ENCODE peak calls at places on chromosomes 5 and 9, in ten cellular contexts. One of them, this sample, is unnamed. For H3K36me3, the result is how much of the 10 kb centered on the place peaks cover.

GRCh38 chr9:13274901-13275641 is 4.4 kb downstream of the MPDZ start:
- DNase-seq in CD4-positive, CD25-positive, alpha-beta regulatory T cell: no peak
- DNase-seq in GM23338: peak
- DNase-seq in naive thymus-derived CD4-positive, alpha-beta T cell: no peak
- DNase-seq in cardiac muscle cell: no peak
- DNase-seq in NT2/D1: no peak
- DNase-seq in left ventricle myocardium inferior: no peak
- DNase-seq in pancreas: no peak
- DNase-seq in Peyer's patch: no peak
- DNase-seq in osteoblast: peak
- DNase-seq in this sample: no peak

GRCh38 chr5:73188764-73189521 is 15.9 kb downstream of the TMEM174 start:
- DNase-seq in NT2/D1: no peak
- DNase-seq in naive thymus-derived CD4-positive, alpha-beta T cell: no peak
- DNase-seq in GM23338: peak
- DNase-seq in CD4-positive, CD25-positive, alpha-beta regulatory T cell: no peak
- DNase-seq in pancreas: no peak
- DNase-seq in cardiac muscle cell: no peak
- DNase-seq in osteoblast: peak
- DNase-seq in left ventricle myocardium inferior: no peak
- DNase-seq in Peyer's patch: no peak
- DNase-seq in this sample: no peak

GRCh38 chr9:74570879-74571512 is 73.9 kb downstream of the RORB start:
- DNase-seq in CD4-positive, CD25-positive, alpha-beta regulatory T cell: peak
- DNase-seq in pancreas: no peak
- DNase-seq in Peyer's patch: peak
- DNase-seq in cardiac muscle cell: peak
- DNase-seq in naive thymus-derived CD4-positive, alpha-beta T cell: no peak
- DNase-seq in GM23338: peak
- DNase-seq in left ventricle myocardium inferior: no peak
- DNase-seq in NT2/D1: no peak
- DNase-seq in osteoblast: peak
- DNase-seq in this sample: no peak

GRCh38 chr5:9865574-9865973 is 235.4 kb upstream of the TAS2R1 start:
- DNase-seq in cardiac muscle cell: no peak
- DNase-seq in CD4-positive, CD25-positive, alpha-beta regulatory T cell: no peak
- DNase-seq in NT2/D1: no peak
- DNase-seq in osteoblast: no peak
- DNase-seq in left ventricle myocardium inferior: no peak
- DNase-seq in naive thymus-derived CD4-positive, alpha-beta T cell: no peak
- DNase-seq in pancreas: no peak
- DNase-seq in Peyer's patch: no peak
- DNase-seq in GM23338: no peak
- DNase-seq in this sample: no peak

GRCh38 chr9:121816449-121816817 is 165.0 kb downstream of the DAB2IP start:
- DNase-seq in NT2/D1: no peak
- DNase-seq in CD4-positive, CD25-positive, alpha-beta regulatory T cell: no peak
- DNase-seq in Peyer's patch: no peak
- DNase-seq in osteoblast: no peak
- DNase-seq in cardiac muscle cell: no peak
- DNase-seq in naive thymus-derived CD4-positive, alpha-beta T cell: no peak
- DNase-seq in pancreas: no peak
- DNase-seq in left ventricle myocardium inferior: no peak
- DNase-seq in GM23338: no peak
- DNase-seq in this sample: no peak

GRCh38 chr5:113140837-113141661 is 164.5 kb downstream of the DCP2 start:
- DNase-seq in GM23338: no peak
- DNase-seq in pancreas: no peak
- DNase-seq in CD4-positive, CD25-positive, alpha-beta regulatory T cell: no peak
- DNase-seq in cardiac muscle cell: no peak
- DNase-seq in left ventricle myocardium inferior: no peak
- DNase-seq in Peyer's patch: peak
- DNase-seq in osteoblast: peak
- DNase-seq in naive thymus-derived CD4-positive, alpha-beta T cell: no peak
- DNase-seq in NT2/D1: no peak
- DNase-seq in this sample: no peak

GRCh38 chr9:91839926-91840464 is 110.0 kb downstream of the ROR2 start:
- DNase-seq in left ventricle myocardium inferior: no peak
- DNase-seq in Peyer's patch: no peak
- DNase-seq in GM23338: no peak
- DNase-seq in osteoblast: no peak
- DNase-seq in CD4-positive, CD25-positive, alpha-beta regulatory T cell: no peak
- DNase-seq in cardiac muscle cell: no peak
- DNase-seq in naive thymus-derived CD4-positive, alpha-beta T cell: no peak
- DNase-seq in pancreas: no peak
- DNase-seq in NT2/D1: no peak
- DNase-seq in this sample: no peak

GRCh38 chr9:5767968-5768932 is 64.7 kb downstream of the ERMP1 start:
- DNase-seq in cardiac muscle cell: no peak
- DNase-seq in Peyer's patch: no peak
- DNase-seq in osteoblast: no peak
- DNase-seq in pancreas: no peak
- DNase-seq in left ventricle myocardium inferior: no peak
- DNase-seq in naive thymus-derived CD4-positive, alpha-beta T cell: no peak
- DNase-seq in CD4-positive, CD25-positive, alpha-beta regulatory T cell: peak
- DNase-seq in GM23338: no peak
- DNase-seq in NT2/D1: no peak
- DNase-seq in this sample: peak

GRCh38 chr9:16138961-16139441 is 586.2 kb downstream of the CCDC171 start:
- DNase-seq in cardiac muscle cell: no peak
- DNase-seq in GM23338: no peak
- DNase-seq in NT2/D1: no peak
- DNase-seq in naive thymus-derived CD4-positive, alpha-beta T cell: no peak
- DNase-seq in pancreas: no peak
- DNase-seq in CD4-positive, CD25-positive, alpha-beta regulatory T cell: no peak
- DNase-seq in left ventricle myocardium inferior: peak
- DNase-seq in osteoblast: peak
- DNase-seq in Peyer's patch: no peak
- DNase-seq in this sample: no peak

GRCh38 chr5:83036991-83037390 is 40.2 kb downstream of the TMEM167A start:
- DNase-seq in NT2/D1: no peak
- DNase-seq in Peyer's patch: no peak
- DNase-seq in osteoblast: no peak
- DNase-seq in GM23338: no peak
- DNase-seq in CD4-positive, CD25-positive, alpha-beta regulatory T cell: no peak
- DNase-seq in left ventricle myocardium inferior: no peak
- DNase-seq in pancreas: no peak
- DNase-seq in naive thymus-derived CD4-positive, alpha-beta T cell: no peak
- DNase-seq in cardiac muscle cell: no peak
- DNase-seq in this sample: no peak

GRCh38 chr5:42990892-42991291 is 49.2 kb downstream of the ANXA2R start:
- DNase-seq in CD4-positive, CD25-positive, alpha-beta regulatory T cell: peak
- DNase-seq in Peyer's patch: no peak
- DNase-seq in GM23338: no peak
- DNase-seq in naive thymus-derived CD4-positive, alpha-beta T cell: peak
- DNase-seq in left ventricle myocardium inferior: no peak
- DNase-seq in cardiac muscle cell: no peak
- DNase-seq in pancreas: no peak
- DNase-seq in osteoblast: no peak
- DNase-seq in NT2/D1: no peak
- DNase-seq in this sample: no peak
- H3K4me3 ChIP-seq in CD4-positive, CD25-positive, alpha-beta regulatory T cell: peak
- H3K4me3 ChIP-seq in Peyer's patch: peak
- H3K4me3 ChIP-seq in GM23338: peak
- H3K4me3 ChIP-seq in naive thymus-derived CD4-positive, alpha-beta T cell: peak
- H3K4me3 ChIP-seq in left ventricle myocardium inferior: peak
- H3K4me3 ChIP-seq in cardiac muscle cell: no peak
- H3K4me3 ChIP-seq in pancreas: no peak
- H3K4me3 ChIP-seq in osteoblast: peak
- H3K4me3 ChIP-seq in NT2/D1: no peak
- H3K4me3 ChIP-seq in this sample: peak

DNA sequence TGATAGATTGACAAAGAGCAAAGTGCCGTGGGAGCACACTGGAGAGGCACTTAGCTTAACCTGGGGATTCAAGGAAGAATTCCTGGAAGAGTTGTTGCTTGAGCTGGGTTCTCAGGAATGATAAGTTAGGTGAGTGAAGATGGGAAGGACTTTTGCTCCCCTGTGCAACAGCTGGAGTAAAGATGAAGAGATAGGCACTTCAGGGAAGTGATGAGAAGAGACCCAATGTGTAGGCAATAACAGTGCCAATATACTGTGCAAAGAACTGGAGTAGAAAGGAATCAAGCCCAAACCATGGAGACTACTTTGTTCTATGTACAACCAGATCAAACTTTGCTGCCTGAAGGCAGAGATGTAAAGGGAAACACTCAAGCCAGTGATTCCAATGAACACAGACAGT is 92.2 kb downstream of the ADGRV1 start:
- DNase-seq in GM23338: no peak
- DNase-seq in cardiac muscle cell: no peak
- DNase-seq in Peyer's patch: no peak
- DNase-seq in naive thymus-derived CD4-positive, alpha-beta T cell: no peak
- DNase-seq in left ventricle myocardium inferior: no peak
- DNase-seq in osteoblast: no peak
- DNase-seq in CD4-positive, CD25-positive, alpha-beta regulatory T cell: no peak
- DNase-seq in pancreas: no peak
- DNase-seq in NT2/D1: no peak
- DNase-seq in this sample: no peak
- H3K36me3 ChIP-seq in GM23338: under half
- H3K36me3 ChIP-seq in cardiac muscle cell: under half
- H3K36me3 ChIP-seq in Peyer's patch: under half
- H3K36me3 ChIP-seq in naive thymus-derived CD4-positive, alpha-beta T cell: under half
- H3K36me3 ChIP-seq in left ventricle myocardium inferior: under half
- H3K36me3 ChIP-seq in osteoblast: under half
- H3K36me3 ChIP-seq in CD4-positive, CD25-positive, alpha-beta regulatory T cell: under half
- H3K36me3 ChIP-seq in pancreas: under half
- H3K36me3 ChIP-seq in NT2/D1: under half
- H3K36me3 ChIP-seq in this sample: under half

GRCh38 chr5:1095302-1096016 is 16.4 kb downstream of the SLC12A7 start:
- DNase-seq in CD4-positive, CD25-positive, alpha-beta regulatory T cell: no peak
- DNase-seq in naive thymus-derived CD4-positive, alpha-beta T cell: no peak
- DNase-seq in osteoblast: no peak
- DNase-seq in pancreas: no peak
- DNase-seq in cardiac muscle cell: no peak
- DNase-seq in GM23338: no peak
- DNase-seq in Peyer's patch: no peak
- DNase-seq in left ventricle myocardium inferior: no peak
- DNase-seq in NT2/D1: no peak
- DNase-seq in this sample: no peak

GRCh38 chr5:1091632-1092031 is 20.2 kb downstream of the SLC12A7 start:
- DNase-seq in left ventricle myocardium inferior: no peak
- DNase-seq in NT2/D1: no peak
- DNase-seq in CD4-positive, CD25-positive, alpha-beta regulatory T cell: no peak
- DNase-seq in Peyer's patch: no peak
- DNase-seq in cardiac muscle cell: no peak
- DNase-seq in osteoblast: no peak
- DNase-seq in naive thymus-derived CD4-positive, alpha-beta T cell: no peak
- DNase-seq in pancreas: no peak
- DNase-seq in GM23338: no peak
- DNase-seq in this sample: no peak

GRCh38 chr5:1094670-1095190 is 17.1 kb downstream of the SLC12A7 start:
- DNase-seq in naive thymus-derived CD4-positive, alpha-beta T cell: no peak
- DNase-seq in CD4-positive, CD25-positive, alpha-beta regulatory T cell: no peak
- DNase-seq in osteoblast: no peak
- DNase-seq in pancreas: no peak
- DNase-seq in Peyer's patch: no peak
- DNase-seq in NT2/D1: no peak
- DNase-seq in GM23338: no peak
- DNase-seq in left ventricle myocardium inferior: no peak
- DNase-seq in cardiac muscle cell: no peak
- DNase-seq in this sample: no peak

GRCh38 chr5:1092122-1092521 is 19.7 kb downstream of the SLC12A7 start:
- DNase-seq in GM23338: no peak
- DNase-seq in left ventricle myocardium inferior: no peak
- DNase-seq in Peyer's patch: no peak
- DNase-seq in osteoblast: no peak
- DNase-seq in naive thymus-derived CD4-positive, alpha-beta T cell: no peak
- DNase-seq in CD4-positive, CD25-positive, alpha-beta regulatory T cell: no peak
- DNase-seq in NT2/D1: no peak
- DNase-seq in pancreas: no peak
- DNase-seq in cardiac muscle cell: no peak
- DNase-seq in this sample: no peak

DNA sequence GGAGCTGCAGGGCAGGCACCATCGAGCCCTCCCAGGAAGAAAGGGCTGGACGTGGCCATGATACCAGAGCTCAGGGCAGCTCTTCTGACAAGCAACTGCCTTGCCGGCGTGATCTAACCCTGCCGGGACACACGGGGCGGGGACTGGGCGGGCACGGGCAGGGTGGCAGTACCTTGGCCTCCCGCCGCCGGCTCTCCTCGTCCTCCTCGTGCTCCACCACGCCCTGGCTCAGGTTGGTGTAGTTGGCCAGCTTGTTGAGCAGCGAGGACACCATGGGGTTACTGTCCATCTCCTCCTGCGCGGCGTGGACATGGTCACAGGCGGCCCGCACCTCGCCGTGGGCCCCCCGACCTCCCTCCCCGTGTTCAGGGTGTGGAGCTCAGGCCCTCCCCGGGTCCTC is 18.5 kb downstream of the SLC12A7 start:
- DNase-seq in cardiac muscle cell: no peak
- DNase-seq in left ventricle myocardium inferior: peak
- DNase-seq in naive thymus-derived CD4-positive, alpha-beta T cell: no peak
- DNase-seq in GM23338: no peak
- DNase-seq in Peyer's patch: peak
- DNase-seq in NT2/D1: no peak
- DNase-seq in pancreas: no peak
- DNase-seq in osteoblast: no peak
- DNase-seq in CD4-positive, CD25-positive, alpha-beta regulatory T cell: no peak
- DNase-seq in this sample: no peak
- H3K4me3 ChIP-seq in cardiac muscle cell: no peak
- H3K4me3 ChIP-seq in left ventricle myocardium inferior: no peak
- H3K4me3 ChIP-seq in naive thymus-derived CD4-positive, alpha-beta T cell: no peak
- H3K4me3 ChIP-seq in GM23338: no peak
- H3K4me3 ChIP-seq in Peyer's patch: no peak
- H3K4me3 ChIP-seq in NT2/D1: no peak
- H3K4me3 ChIP-seq in pancreas: no peak
- H3K4me3 ChIP-seq in osteoblast: no peak
- H3K4me3 ChIP-seq in CD4-positive, CD25-positive, alpha-beta regulatory T cell: no peak
- H3K4me3 ChIP-seq in this sample: no peak

GRCh38 chr5:135629666-135630065 is 50.9 kb upstream of the CXCL14 start:
- DNase-seq in pancreas: no peak
- DNase-seq in osteoblast: no peak
- DNase-seq in GM23338: no peak
- DNase-seq in Peyer's patch: no peak
- DNase-seq in cardiac muscle cell: no peak
- DNase-seq in NT2/D1: no peak
- DNase-seq in left ventricle myocardium inferior: no peak
- DNase-seq in CD4-positive, CD25-positive, alpha-beta regulatory T cell: no peak
- DNase-seq in naive thymus-derived CD4-positive, alpha-beta T cell: no peak
- DNase-seq in this sample: no peak

GRCh38 chr5:135632806-135633205 is 54.0 kb upstream of the CXCL14 start:
- DNase-seq in left ventricle myocardium inferior: no peak
- DNase-seq in GM23338: no peak
- DNase-seq in NT2/D1: no peak
- DNase-seq in pancreas: no peak
- DNase-seq in cardiac muscle cell: peak
- DNase-seq in CD4-positive, CD25-positive, alpha-beta regulatory T cell: no peak
- DNase-seq in Peyer's patch: no peak
- DNase-seq in osteoblast: no peak
- DNase-seq in naive thymus-derived CD4-positive, alpha-beta T cell: no peak
- DNase-seq in this sample: no peak

GRCh38 chr5:135629164-135629563 is 50.4 kb upstream of the CXCL14 start:
- DNase-seq in naive thymus-derived CD4-positive, alpha-beta T cell: no peak
- DNase-seq in left ventricle myocardium inferior: no peak
- DNase-seq in NT2/D1: no peak
- DNase-seq in osteoblast: no peak
- DNase-seq in pancreas: no peak
- DNase-seq in CD4-positive, CD25-positive, alpha-beta regulatory T cell: no peak
- DNase-seq in cardiac muscle cell: no peak
- DNase-seq in Peyer's patch: no peak
- DNase-seq in GM23338: peak
- DNase-seq in this sample: no peak

GRCh38 chr5:135635471-135635870 is 56.7 kb upstream of the CXCL14 start:
- DNase-seq in naive thymus-derived CD4-positive, alpha-beta T cell: no peak
- DNase-seq in NT2/D1: no peak
- DNase-seq in CD4-positive, CD25-positive, alpha-beta regulatory T cell: no peak
- DNase-seq in GM23338: no peak
- DNase-seq in cardiac muscle cell: no peak
- DNase-seq in pancreas: no peak
- DNase-seq in osteoblast: no peak
- DNase-seq in Peyer's patch: no peak
- DNase-seq in left ventricle myocardium inferior: no peak
- DNase-seq in this sample: no peak

GRCh38 chr5:135631356-135631755 is 52.6 kb upstream of the CXCL14 start:
- DNase-seq in NT2/D1: no peak
- DNase-seq in naive thymus-derived CD4-positive, alpha-beta T cell: no peak
- DNase-seq in GM23338: no peak
- DNase-seq in left ventricle myocardium inferior: no peak
- DNase-seq in Peyer's patch: no peak
- DNase-seq in cardiac muscle cell: no peak
- DNase-seq in pancreas: no peak
- DNase-seq in osteoblast: no peak
- DNase-seq in CD4-positive, CD25-positive, alpha-beta regulatory T cell: no peak
- DNase-seq in this sample: no peak
- H3K36me3 ChIP-seq in NT2/D1: under half
- H3K36me3 ChIP-seq in naive thymus-derived CD4-positive, alpha-beta T cell: under half
- H3K36me3 ChIP-seq in GM23338: under half
- H3K36me3 ChIP-seq in left ventricle myocardium inferior: under half
- H3K36me3 ChIP-seq in Peyer's patch: under half
- H3K36me3 ChIP-seq in cardiac muscle cell: under half
- H3K36me3 ChIP-seq in pancreas: under half
- H3K36me3 ChIP-seq in osteoblast: under half
- H3K36me3 ChIP-seq in CD4-positive, CD25-positive, alpha-beta regulatory T cell: under half
- H3K36me3 ChIP-seq in this sample: under half

This sample was measured in GM06990.